ENCODE peak calls at places on chromosome 2, in ten cellular contexts. B is AG04450; X is activated naive CD4-positive, alpha-beta T cell; F is natural killer cell treated with Interleukin-12 subunit alpha and Interleukin-12 subunit beta and Interleukin-15 and Interleukin-18, amount 100 ng/mL, for 72 hours; E is A549; P is retinal pigment epithelial cell; V is CD8-positive, alpha-beta T cell; I is AG20443; W is Caki2; D is WERI-Rb-1. Z is an unnamed sample.

GRCh38 chr2:149613712-149614111 is 26.1 kb upstream of the MMADHC start:
- DNase-seq in P (no peak), D (no peak), F (no peak), B (peak; percentile 68), X (no peak), W (no peak), V (no peak), I (peak; percentile 17), E (no peak), Z (no peak)

GRCh38 chr2:217834744-217835513 is 167.9 kb downstream of the TNS1 start:
- DNase-seq in X (no peak), E (no peak), F (no peak), V (no peak), W (no peak), B (no peak), D (no peak), P (no peak), I (no peak), Z (no peak)

GRCh38 chr2:122414911-122415310 is 659.5 kb downstream of the TSN start:
- DNase-seq in B (no peak), E (no peak), V (no peak), W (peak; percentile 30), P (no peak), X (no peak), D (no peak), F (no peak), I (no peak), Z (no peak)

GRCh38 chr2:121635371-121635770 is 13.9 kb downstream of the CLASP1 start:
- DNase-seq in F (no peak), P (no peak), V (no peak), W (no peak), D (no peak), X (no peak), B (no peak), E (no peak), I (no peak), Z (no peak)

GRCh38 chr2:52611757-52612156 is 1155.8 kb upstream of the CHAC2 start:
- DNase-seq in E (no peak), B (no peak), P (no peak), F (no peak), D (no peak), W (no peak), V (no peak), X (no peak), I (no peak), Z (no peak)

GRCh38 chr2:6943523-6943922 is 26.3 kb downstream of the RNF144A start:
- DNase-seq in V (no peak), P (no peak), D (no peak), W (no peak), X (no peak), I (no peak), B (no peak), E (no peak), F (no peak), Z (no peak)

GRCh38 chr2:175441361-175441760 is 259.9 kb upstream of the ATP5MC3 start:
- DNase-seq in X (no peak), P (no peak), W (no peak), V (no peak), B (no peak), D (no peak), I (no peak), F (no peak), E (no peak), Z (no peak)

GRCh38 chr2:227884511-227884947 is 13.1 kb downstream of the DAW1 start:
- DNase-seq in P (no peak), X (peak; percentile 23), W (peak; percentile 55), B (peak; percentile 27), V (peak; percentile 31), F (no peak), D (peak; percentile 79), E (peak; percentile 48), I (peak; percentile 84), Z (no peak)

GRCh38 chr2:229340086-229340760 is 69.1 kb upstream of the PID1 start:
- DNase-seq in W (no peak), V (no peak), F (no peak), X (no peak), B (no peak), P (no peak), I (peak; percentile 76), E (no peak), D (no peak), Z (no peak)

GRCh38 chr2:62740221-62740620 is 34.7 kb downstream of the EHBP1 start:
- DNase-seq in F (no peak), B (no peak), X (no peak), W (no peak), I (no peak), D (no peak), V (no peak), P (no peak), E (no peak), Z (no peak)

GRCh38 chr2:64062840-64063239 is 43.6 kb upstream of the VPS54 start:
- DNase-seq in P (peak; percentile 36), W (no peak), E (no peak), X (no peak), D (no peak), V (no peak), F (no peak), I (no peak), B (peak; percentile 30), Z (no peak)

GRCh38 chr2:100200985-100201384 is 58.6 kb upstream of the AFF3 start:
- DNase-seq in F (no peak), W (no peak), D (no peak), E (no peak), B (no peak), X (no peak), P (peak; percentile 54), V (no peak), I (no peak), Z (no peak)

GRCh38 chr2:62297642-62298010 is 101.7 kb downstream of the B3GNT2 start:
- DNase-seq in X (no peak), V (no peak), D (no peak), W (no peak), F (peak; percentile 15), E (no peak), I (no peak), B (no peak), P (no peak), Z (no peak)

GRCh38 chr2:100628506-100628905 is 65.7 kb downstream of the PDCL3 start:
- DNase-seq in V (no peak), I (no peak), D (no peak), B (no peak), F (no peak), X (no peak), P (no peak), W (no peak), E (no peak), Z (no peak)

GRCh38 chr2:219766658-219767057 is 139.2 kb downstream of the SLC4A3 start:
- DNase-seq in P (no peak), V (no peak), F (no peak), W (no peak), D (no peak), B (no peak), X (no peak), I (no peak), E (no peak), Z (no peak)

GRCh38 chr2:133247613-133248012 is 320.6 kb downstream of the NCKAP5 start:
- DNase-seq in E (no peak), P (no peak), F (no peak), V (no peak), B (no peak), X (no peak), D (no peak), W (no peak), I (no peak), Z (no peak)

GRCh38 chr2:65541773-65542172 is 109.4 kb upstream of the SPRED2 start:
- DNase-seq in F (no peak), I (no peak), B (no peak), X (no peak), D (no peak), V (no peak), W (no peak), E (no peak), P (no peak), Z (no peak)

GRCh38 chr2:100884145-100884621 is 64.2 kb downstream of the NPAS2 start:
- DNase-seq in D (no peak), W (no peak), E (no peak), V (no peak), P (no peak), X (no peak), F (no peak), B (no peak), I (no peak), Z (no peak)

GRCh38 chr2:186683341-186683740 is 10.5 kb upstream of the FAM171B start:
- DNase-seq in X (no peak), I (no peak), V (no peak), E (no peak), P (no peak), D (no peak), F (no peak), B (no peak), W (no peak), Z (no peak)

GRCh38 chr2:240999001-240999791 is 778 bp downstream of the SNED1 start:
- DNase-seq in E (no peak), W (no peak), V (peak; percentile 8), D (no peak), P (no peak), B (no peak), X (no peak), F (no peak), I (peak; percentile 70), Z (no peak)

GRCh38 chr2:112706170-112706664 is 14.6 kb upstream of the NT5DC4 start:
- DNase-seq in W (no peak), X (no peak), F (peak; percentile 83), D (no peak), E (no peak), P (no peak), B (no peak), V (peak; percentile 32), I (peak; percentile 29), Z (no peak)

GRCh38 chr2:180033993-180034894 is 27.1 kb upstream of the CWC22 start:
- DNase-seq in E (no peak), V (no peak), D (peak; percentile 34), F (no peak), B (peak; percentile 15), X (no peak), W (peak; percentile 8), P (peak; percentile 74), I (no peak), Z (peak; percentile 45)

GRCh38 chr2:107336536-107336935 is 450.6 kb upstream of the ST6GAL2 start:
- DNase-seq in D (no peak), X (no peak), P (no peak), F (no peak), V (no peak), I (no peak), B (no peak), E (no peak), W (no peak), Z (no peak)

Z was measured in epithelial cell of proximal tubule.